ENCODE peak calls at places on chromosomes 7 and 10, in ten cellular contexts. One of them, this sample, is unnamed.

GRCh38 chr10:114638874-114639625 is 19.0 kb downstream of the ABLIM1 start:
- DNase-seq in DMS 273 treated with DMSO at 0.1 percent for 48 hours: no peak
- DNase-seq in activated T-helper 1 cell treated with anti-CD3 and anti-CD28 coated beads, Interleukin-12 subunit alpha, Interleukin-12 subunit beta, Interleukin-2, Interleukin-4 antibody, amounts not matched to agents 30 ng/mL and 10 ng/mL and 1 ng/mL, durations not matched to agents 14 hours and 24 hours and 36 hours: no peak
- DNase-seq in midbrain: no peak
- DNase-seq in GM04504: peak; percentile 92
- DNase-seq in A172: peak; percentile 94
- DNase-seq in CD8-positive, alpha-beta memory T cell: no peak
- DNase-seq in HTR-8/SVneo: no peak
- DNase-seq in activated gamma-delta T cell: no peak
- DNase-seq in lower lobe of right lung: no peak
- DNase-seq in this sample: no peak

GRCh38 chr10:76892766-76893479 is 744.7 kb downstream of the KCNMA1 start:
- DNase-seq in DMS 273 treated with DMSO at 0.1 percent for 48 hours: no peak
- DNase-seq in activated T-helper 1 cell treated with anti-CD3 and anti-CD28 coated beads, Interleukin-12 subunit alpha, Interleukin-12 subunit beta, Interleukin-2, Interleukin-4 antibody, amounts not matched to agents 30 ng/mL and 10 ng/mL and 1 ng/mL, durations not matched to agents 14 hours and 24 hours and 36 hours: no peak
- DNase-seq in midbrain: no peak
- DNase-seq in GM04504: no peak
- DNase-seq in A172: no peak
- DNase-seq in CD8-positive, alpha-beta memory T cell: no peak
- DNase-seq in HTR-8/SVneo: no peak
- DNase-seq in activated gamma-delta T cell: no peak
- DNase-seq in lower lobe of right lung: no peak
- DNase-seq in this sample: no peak

GRCh38 chr7:17422966-17423365 is 124.5 kb downstream of the AHR start:
- DNase-seq in DMS 273 treated with DMSO at 0.1 percent for 48 hours: no peak
- DNase-seq in activated T-helper 1 cell treated with anti-CD3 and anti-CD28 coated beads, Interleukin-12 subunit alpha, Interleukin-12 subunit beta, Interleukin-2, Interleukin-4 antibody, amounts not matched to agents 30 ng/mL and 10 ng/mL and 1 ng/mL, durations not matched to agents 14 hours and 24 hours and 36 hours: no peak
- DNase-seq in midbrain: no peak
- DNase-seq in GM04504: no peak
- DNase-seq in A172: peak; percentile 66
- DNase-seq in CD8-positive, alpha-beta memory T cell: no peak
- DNase-seq in HTR-8/SVneo: no peak
- DNase-seq in activated gamma-delta T cell: no peak
- DNase-seq in lower lobe of right lung: no peak
- DNase-seq in this sample: no peak

GRCh38 chr7:48147078-48147591 is 24.1 kb upstream of the ABCA13 start:
- DNase-seq in DMS 273 treated with DMSO at 0.1 percent for 48 hours: no peak
- DNase-seq in activated T-helper 1 cell treated with anti-CD3 and anti-CD28 coated beads, Interleukin-12 subunit alpha, Interleukin-12 subunit beta, Interleukin-2, Interleukin-4 antibody, amounts not matched to agents 30 ng/mL and 10 ng/mL and 1 ng/mL, durations not matched to agents 14 hours and 24 hours and 36 hours: no peak
- DNase-seq in midbrain: no peak
- DNase-seq in GM04504: no peak
- DNase-seq in A172: no peak
- DNase-seq in CD8-positive, alpha-beta memory T cell: no peak
- DNase-seq in HTR-8/SVneo: no peak
- DNase-seq in activated gamma-delta T cell: no peak
- DNase-seq in lower lobe of right lung: no peak
- DNase-seq in this sample: no peak

GRCh38 chr10:30831876-30832726 is 199.6 kb downstream of the ZNF438 start:
- DNase-seq in DMS 273 treated with DMSO at 0.1 percent for 48 hours: no peak
- DNase-seq in activated T-helper 1 cell treated with anti-CD3 and anti-CD28 coated beads, Interleukin-12 subunit alpha, Interleukin-12 subunit beta, Interleukin-2, Interleukin-4 antibody, amounts not matched to agents 30 ng/mL and 10 ng/mL and 1 ng/mL, durations not matched to agents 14 hours and 24 hours and 36 hours: no peak
- DNase-seq in midbrain: no peak
- DNase-seq in GM04504: no peak
- DNase-seq in A172: no peak
- DNase-seq in CD8-positive, alpha-beta memory T cell: no peak
- DNase-seq in HTR-8/SVneo: no peak
- DNase-seq in activated gamma-delta T cell: no peak
- DNase-seq in lower lobe of right lung: no peak
- DNase-seq in this sample: no peak

GRCh38 chr10:84214612-84215235 is 10.6 kb downstream of the LRIT2 start:
- DNase-seq in DMS 273 treated with DMSO at 0.1 percent for 48 hours: no peak
- DNase-seq in activated T-helper 1 cell treated with anti-CD3 and anti-CD28 coated beads, Interleukin-12 subunit alpha, Interleukin-12 subunit beta, Interleukin-2, Interleukin-4 antibody, amounts not matched to agents 30 ng/mL and 10 ng/mL and 1 ng/mL, durations not matched to agents 14 hours and 24 hours and 36 hours: peak; percentile 19
- DNase-seq in midbrain: no peak
- DNase-seq in GM04504: no peak
- DNase-seq in A172: no peak
- DNase-seq in CD8-positive, alpha-beta memory T cell: no peak
- DNase-seq in HTR-8/SVneo: no peak
- DNase-seq in activated gamma-delta T cell: no peak
- DNase-seq in lower lobe of right lung: no peak
- DNase-seq in this sample: no peak

GRCh38 chr10:100318201-100318600 is 11.8 kb downstream of the PKD2L1 start:
- DNase-seq in DMS 273 treated with DMSO at 0.1 percent for 48 hours: no peak
- DNase-seq in activated T-helper 1 cell treated with anti-CD3 and anti-CD28 coated beads, Interleukin-12 subunit alpha, Interleukin-12 subunit beta, Interleukin-2, Interleukin-4 antibody, amounts not matched to agents 30 ng/mL and 10 ng/mL and 1 ng/mL, durations not matched to agents 14 hours and 24 hours and 36 hours: no peak
- DNase-seq in midbrain: no peak
- DNase-seq in GM04504: no peak
- DNase-seq in A172: no peak
- DNase-seq in CD8-positive, alpha-beta memory T cell: no peak
- DNase-seq in HTR-8/SVneo: no peak
- DNase-seq in activated gamma-delta T cell: no peak
- DNase-seq in lower lobe of right lung: no peak
- DNase-seq in this sample: no peak

GRCh38 chr7:139431459-139431858 is 52.0 kb downstream of the KLRG2 start:
- DNase-seq in DMS 273 treated with DMSO at 0.1 percent for 48 hours: no peak
- DNase-seq in activated T-helper 1 cell treated with anti-CD3 and anti-CD28 coated beads, Interleukin-12 subunit alpha, Interleukin-12 subunit beta, Interleukin-2, Interleukin-4 antibody, amounts not matched to agents 30 ng/mL and 10 ng/mL and 1 ng/mL, durations not matched to agents 14 hours and 24 hours and 36 hours: no peak
- DNase-seq in midbrain: peak; percentile 46
- DNase-seq in GM04504: no peak
- DNase-seq in A172: no peak
- DNase-seq in CD8-positive, alpha-beta memory T cell: no peak
- DNase-seq in HTR-8/SVneo: no peak
- DNase-seq in activated gamma-delta T cell: no peak
- DNase-seq in lower lobe of right lung: no peak
- DNase-seq in this sample: no peak

GRCh38 chr10:122123186-122123585 is 134.2 kb downstream of the TACC2 start:
- DNase-seq in DMS 273 treated with DMSO at 0.1 percent for 48 hours: no peak
- DNase-seq in activated T-helper 1 cell treated with anti-CD3 and anti-CD28 coated beads, Interleukin-12 subunit alpha, Interleukin-12 subunit beta, Interleukin-2, Interleukin-4 antibody, amounts not matched to agents 30 ng/mL and 10 ng/mL and 1 ng/mL, durations not matched to agents 14 hours and 24 hours and 36 hours: no peak
- DNase-seq in midbrain: no peak
- DNase-seq in GM04504: no peak
- DNase-seq in A172: no peak
- DNase-seq in CD8-positive, alpha-beta memory T cell: no peak
- DNase-seq in HTR-8/SVneo: no peak
- DNase-seq in activated gamma-delta T cell: no peak
- DNase-seq in lower lobe of right lung: no peak
- DNase-seq in this sample: no peak

GRCh38 chr10:86366033-86366901 is at the start of gene GRID1:
- DNase-seq in DMS 273 treated with DMSO at 0.1 percent for 48 hours: no peak
- DNase-seq in activated T-helper 1 cell treated with anti-CD3 and anti-CD28 coated beads, Interleukin-12 subunit alpha, Interleukin-12 subunit beta, Interleukin-2, Interleukin-4 antibody, amounts not matched to agents 30 ng/mL and 10 ng/mL and 1 ng/mL, durations not matched to agents 14 hours and 24 hours and 36 hours: no peak
- DNase-seq in midbrain: peak; percentile 81
- DNase-seq in GM04504: no peak
- DNase-seq in A172: no peak
- DNase-seq in CD8-positive, alpha-beta memory T cell: no peak
- DNase-seq in HTR-8/SVneo: no peak
- DNase-seq in activated gamma-delta T cell: no peak
- DNase-seq in lower lobe of right lung: peak; percentile 51
- DNase-seq in this sample: no peak

GRCh38 chr10:60479305-60480020 is 89.8 kb upstream of the ANK3 start:
- DNase-seq in DMS 273 treated with DMSO at 0.1 percent for 48 hours: no peak
- DNase-seq in activated T-helper 1 cell treated with anti-CD3 and anti-CD28 coated beads, Interleukin-12 subunit alpha, Interleukin-12 subunit beta, Interleukin-2, Interleukin-4 antibody, amounts not matched to agents 30 ng/mL and 10 ng/mL and 1 ng/mL, durations not matched to agents 14 hours and 24 hours and 36 hours: no peak
- DNase-seq in midbrain: no peak
- DNase-seq in GM04504: no peak
- DNase-seq in A172: no peak
- DNase-seq in CD8-positive, alpha-beta memory T cell: no peak
- DNase-seq in HTR-8/SVneo: no peak
- DNase-seq in activated gamma-delta T cell: no peak
- DNase-seq in lower lobe of right lung: no peak
- DNase-seq in this sample: no peak

GRCh38 chr7:1452205-1452604 is 7.1 kb downstream of the MICALL2 start:
- DNase-seq in DMS 273 treated with DMSO at 0.1 percent for 48 hours: no peak
- DNase-seq in activated T-helper 1 cell treated with anti-CD3 and anti-CD28 coated beads, Interleukin-12 subunit alpha, Interleukin-12 subunit beta, Interleukin-2, Interleukin-4 antibody, amounts not matched to agents 30 ng/mL and 10 ng/mL and 1 ng/mL, durations not matched to agents 14 hours and 24 hours and 36 hours: no peak
- DNase-seq in midbrain: no peak
- DNase-seq in GM04504: no peak
- DNase-seq in A172: no peak
- DNase-seq in CD8-positive, alpha-beta memory T cell: no peak
- DNase-seq in HTR-8/SVneo: no peak
- DNase-seq in activated gamma-delta T cell: no peak
- DNase-seq in lower lobe of right lung: no peak
- DNase-seq in this sample: no peak

GRCh38 chr10:86113501-86113900 is 253.1 kb downstream of the GRID1 start:
- DNase-seq in DMS 273 treated with DMSO at 0.1 percent for 48 hours: no peak
- DNase-seq in activated T-helper 1 cell treated with anti-CD3 and anti-CD28 coated beads, Interleukin-12 subunit alpha, Interleukin-12 subunit beta, Interleukin-2, Interleukin-4 antibody, amounts not matched to agents 30 ng/mL and 10 ng/mL and 1 ng/mL, durations not matched to agents 14 hours and 24 hours and 36 hours: no peak
- DNase-seq in midbrain: no peak
- DNase-seq in GM04504: no peak
- DNase-seq in A172: no peak
- DNase-seq in CD8-positive, alpha-beta memory T cell: no peak
- DNase-seq in HTR-8/SVneo: no peak
- DNase-seq in activated gamma-delta T cell: no peak
- DNase-seq in lower lobe of right lung: no peak
- DNase-seq in this sample: no peak

GRCh38 chr10:26755443-26755903 is 58.0 kb downstream of the PDSS1 start:
- DNase-seq in DMS 273 treated with DMSO at 0.1 percent for 48 hours: no peak
- DNase-seq in activated T-helper 1 cell treated with anti-CD3 and anti-CD28 coated beads, Interleukin-12 subunit alpha, Interleukin-12 subunit beta, Interleukin-2, Interleukin-4 antibody, amounts not matched to agents 30 ng/mL and 10 ng/mL and 1 ng/mL, durations not matched to agents 14 hours and 24 hours and 36 hours: no peak
- DNase-seq in midbrain: no peak
- DNase-seq in GM04504: no peak
- DNase-seq in A172: peak; percentile 50
- DNase-seq in CD8-positive, alpha-beta memory T cell: no peak
- DNase-seq in HTR-8/SVneo: no peak
- DNase-seq in activated gamma-delta T cell: no peak
- DNase-seq in lower lobe of right lung: no peak
- DNase-seq in this sample: no peak

GRCh38 chr7:111982133-111982532 is 224.1 kb downstream of the DOCK4 start:
- DNase-seq in DMS 273 treated with DMSO at 0.1 percent for 48 hours: no peak
- DNase-seq in activated T-helper 1 cell treated with anti-CD3 and anti-CD28 coated beads, Interleukin-12 subunit alpha, Interleukin-12 subunit beta, Interleukin-2, Interleukin-4 antibody, amounts not matched to agents 30 ng/mL and 10 ng/mL and 1 ng/mL, durations not matched to agents 14 hours and 24 hours and 36 hours: no peak
- DNase-seq in midbrain: no peak
- DNase-seq in GM04504: no peak
- DNase-seq in A172: no peak
- DNase-seq in CD8-positive, alpha-beta memory T cell: no peak
- DNase-seq in HTR-8/SVneo: no peak
- DNase-seq in activated gamma-delta T cell: no peak
- DNase-seq in lower lobe of right lung: no peak
- DNase-seq in this sample: no peak

GRCh38 chr10:27893320-27894014 is 105.4 kb downstream of the ODAD2 start:
- DNase-seq in DMS 273 treated with DMSO at 0.1 percent for 48 hours: no peak
- DNase-seq in activated T-helper 1 cell treated with anti-CD3 and anti-CD28 coated beads, Interleukin-12 subunit alpha, Interleukin-12 subunit beta, Interleukin-2, Interleukin-4 antibody, amounts not matched to agents 30 ng/mL and 10 ng/mL and 1 ng/mL, durations not matched to agents 14 hours and 24 hours and 36 hours: no peak
- DNase-seq in midbrain: no peak
- DNase-seq in GM04504: peak; percentile 39
- DNase-seq in A172: peak; percentile 62
- DNase-seq in CD8-positive, alpha-beta memory T cell: no peak
- DNase-seq in HTR-8/SVneo: peak; percentile 1
- DNase-seq in activated gamma-delta T cell: no peak
- DNase-seq in lower lobe of right lung: no peak
- DNase-seq in this sample: peak; percentile 35

GRCh38 chr10:89391882-89392756 is at the start of gene IFIT1:
- DNase-seq in DMS 273 treated with DMSO at 0.1 percent for 48 hours: peak; percentile 19
- DNase-seq in activated T-helper 1 cell treated with anti-CD3 and anti-CD28 coated beads, Interleukin-12 subunit alpha, Interleukin-12 subunit beta, Interleukin-2, Interleukin-4 antibody, amounts not matched to agents 30 ng/mL and 10 ng/mL and 1 ng/mL, durations not matched to agents 14 hours and 24 hours and 36 hours: peak; percentile 42
- DNase-seq in midbrain: peak; percentile 86
- DNase-seq in GM04504: peak; percentile 68
- DNase-seq in A172: peak; percentile 84
- DNase-seq in CD8-positive, alpha-beta memory T cell: peak; percentile 10
- DNase-seq in HTR-8/SVneo: peak; percentile 78
- DNase-seq in activated gamma-delta T cell: no peak
- DNase-seq in lower lobe of right lung: no peak
- DNase-seq in this sample: peak; percentile 40

GRCh38 chr7:130667593-130668257 is 823 bp downstream of the COPG2 start:
- DNase-seq in DMS 273 treated with DMSO at 0.1 percent for 48 hours: no peak
- DNase-seq in activated T-helper 1 cell treated with anti-CD3 and anti-CD28 coated beads, Interleukin-12 subunit alpha, Interleukin-12 subunit beta, Interleukin-2, Interleukin-4 antibody, amounts not matched to agents 30 ng/mL and 10 ng/mL and 1 ng/mL, durations not matched to agents 14 hours and 24 hours and 36 hours: no peak
- DNase-seq in midbrain: no peak
- DNase-seq in GM04504: no peak
- DNase-seq in A172: peak; percentile 1
- DNase-seq in CD8-positive, alpha-beta memory T cell: no peak
- DNase-seq in HTR-8/SVneo: no peak
- DNase-seq in activated gamma-delta T cell: no peak
- DNase-seq in lower lobe of right lung: no peak
- DNase-seq in this sample: no peak

GRCh38 chr7:89772276-89772675 is 382.0 kb upstream of the STEAP1 start:
- DNase-seq in DMS 273 treated with DMSO at 0.1 percent for 48 hours: no peak
- DNase-seq in activated T-helper 1 cell treated with anti-CD3 and anti-CD28 coated beads, Interleukin-12 subunit alpha, Interleukin-12 subunit beta, Interleukin-2, Interleukin-4 antibody, amounts not matched to agents 30 ng/mL and 10 ng/mL and 1 ng/mL, durations not matched to agents 14 hours and 24 hours and 36 hours: no peak
- DNase-seq in midbrain: no peak
- DNase-seq in GM04504: no peak
- DNase-seq in A172: no peak
- DNase-seq in CD8-positive, alpha-beta memory T cell: no peak
- DNase-seq in HTR-8/SVneo: no peak
- DNase-seq in activated gamma-delta T cell: no peak
- DNase-seq in lower lobe of right lung: no peak
- DNase-seq in this sample: no peak

GRCh38 chr7:114678116-114678515 is 243.8 kb upstream of the MDFIC start:
- DNase-seq in DMS 273 treated with DMSO at 0.1 percent for 48 hours: no peak
- DNase-seq in activated T-helper 1 cell treated with anti-CD3 and anti-CD28 coated beads, Interleukin-12 subunit alpha, Interleukin-12 subunit beta, Interleukin-2, Interleukin-4 antibody, amounts not matched to agents 30 ng/mL and 10 ng/mL and 1 ng/mL, durations not matched to agents 14 hours and 24 hours and 36 hours: no peak
- DNase-seq in midbrain: no peak
- DNase-seq in GM04504: no peak
- DNase-seq in A172: no peak
- DNase-seq in CD8-positive, alpha-beta memory T cell: no peak
- DNase-seq in HTR-8/SVneo: no peak
- DNase-seq in activated gamma-delta T cell: no peak
- DNase-seq in lower lobe of right lung: no peak
- DNase-seq in this sample: no peak

GRCh38 chr10:21926949-21927348 is 76.6 kb downstream of the DNAJC1 start:
- DNase-seq in DMS 273 treated with DMSO at 0.1 percent for 48 hours: no peak
- DNase-seq in activated T-helper 1 cell treated with anti-CD3 and anti-CD28 coated beads, Interleukin-12 subunit alpha, Interleukin-12 subunit beta, Interleukin-2, Interleukin-4 antibody, amounts not matched to agents 30 ng/mL and 10 ng/mL and 1 ng/mL, durations not matched to agents 14 hours and 24 hours and 36 hours: no peak
- DNase-seq in midbrain: no peak
- DNase-seq in GM04504: peak; percentile 84
- DNase-seq in A172: peak; percentile 87
- DNase-seq in CD8-positive, alpha-beta memory T cell: no peak
- DNase-seq in HTR-8/SVneo: peak; percentile 51
- DNase-seq in activated gamma-delta T cell: no peak
- DNase-seq in lower lobe of right lung: no peak
- DNase-seq in this sample: peak; percentile 46

GRCh38 chr7:157662110-157662791 is 325.4 kb downstream of the DNAJB6 start:
- DNase-seq in DMS 273 treated with DMSO at 0.1 percent for 48 hours: no peak
- DNase-seq in activated T-helper 1 cell treated with anti-CD3 and anti-CD28 coated beads, Interleukin-12 subunit alpha, Interleukin-12 subunit beta, Interleukin-2, Interleukin-4 antibody, amounts not matched to agents 30 ng/mL and 10 ng/mL and 1 ng/mL, durations not matched to agents 14 hours and 24 hours and 36 hours: no peak
- DNase-seq in midbrain: no peak
- DNase-seq in GM04504: no peak
- DNase-seq in A172: no peak
- DNase-seq in CD8-positive, alpha-beta memory T cell: no peak
- DNase-seq in HTR-8/SVneo: no peak
- DNase-seq in activated gamma-delta T cell: no peak
- DNase-seq in lower lobe of right lung: no peak
- DNase-seq in this sample: no peak